ENCODE peak calls at places on chromosomes 7 and 10, in four cellular contexts. F is fibroblast of pulmonary artery, T is progenitor cell of endocrine pancreas, L is HFFc6. A is an unnamed sample.

GRCh38 chr10:8331896-8332729 is 277.6 kb downstream of the GATA3 start:
- DNase-seq in L (no peak), F (peak), T (no peak), A (no peak)

GRCh38 chr7:7148799-7149481 is 33.4 kb upstream of the C1GALT1 start:
- DNase-seq in L (no peak), F (peak), T (no peak), A (no peak)

GRCh38 chr7:18128846-18129245 is 101.2 kb upstream of the PRPS1L1 start:
- DNase-seq in T (no peak), F (no peak), L (no peak), A (no peak)

GRCh38 chr10:48895198-48895720 is 44.4 kb downstream of the LRRC18 start:
- DNase-seq in F (no peak), T (no peak), L (no peak), A (no peak)

GRCh38 chr7:107109955-107110354 is 58.8 kb upstream of the HBP1 start:
- DNase-seq in T (no peak), F (no peak), L (no peak), A (no peak)

GRCh38 chr10:103665439-103665838 is 171.9 kb downstream of the NEURL1 start:
- DNase-seq in T (no peak), L (no peak), F (no peak), A (no peak)

GRCh38 chr7:103446046-103446520 is at the start of gene SLC26A5:
- DNase-seq in F (no peak), T (peak), L (no peak), A (no peak)

GRCh38 chr7:114921636-114922150 is at the start of gene MDFIC:
- DNase-seq in F (no peak), L (no peak), T (no peak), A (no peak)

GRCh38 chr7:98178321-98178720 is 32.9 kb upstream of the BHLHA15 start:
- DNase-seq in L (no peak), T (no peak), F (peak), A (no peak)

GRCh38 chr7:98038731-98039130 is 48.7 kb upstream of the OCM2 start:
- DNase-seq in L (no peak), T (no peak), F (no peak), A (no peak)

GRCh38 chr10:100790761-100791208 is 45.4 kb downstream of the PAX2 start:
- DNase-seq in T (no peak), L (no peak), F (no peak), A (no peak)

GRCh38 chr7:46033592-46033991 is 112.5 kb upstream of the IGFBP3 start:
- DNase-seq in F (no peak), L (no peak), T (no peak), A (no peak)

GRCh38 chr10:125375210-125375609 is 214.8 kb upstream of the CTBP2 start:
- DNase-seq in F (no peak), L (peak), T (no peak), A (no peak)

GRCh38 chr10:117720931-117721826 is 178.6 kb downstream of the EMX2 start:
- DNase-seq in L (no peak), T (no peak), F (no peak), A (no peak)

GRCh38 chr7:124086843-124087242 is 54.0 kb upstream of the TMEM229A start:
- DNase-seq in L (no peak), F (peak), T (no peak), A (no peak)

GRCh38 chr7:134083766-134084487 is 43.2 kb upstream of the LRGUK start:
- DNase-seq in F (no peak), L (peak), T (no peak), A (peak)

GRCh38 chr10:17101257-17101909 is 28.2 kb downstream of the CUBN start:
- DNase-seq in L (no peak), T (no peak), F (no peak), A (no peak)

GRCh38 chr10:85791846-85792532 is 574.6 kb downstream of the GRID1 start:
- DNase-seq in T (no peak), F (peak), L (no peak), A (no peak)

GRCh38 chr10:33116293-33116697 is 158.3 kb upstream of the ITGB1 start:
- DNase-seq in F (peak), T (no peak), L (peak), A (no peak)

GRCh38 chr10:99431190-99431549 is 746 bp upstream of the GOT1 start:
- DNase-seq in F (peak), T (peak), L (peak), A (no peak)

GRCh38 chr7:158602905-158603772 is 15.5 kb upstream of the PTPRN2 start:
- DNase-seq in T (no peak), F (peak), L (no peak), A (no peak)

GRCh38 chr10:3375505-3375904 is 202.9 kb upstream of the PITRM1 start:
- DNase-seq in F (no peak), T (no peak), L (no peak), A (no peak)

GRCh38 chr7:117982071-117983055 is 109.1 kb upstream of the CTTNBP2 start:
- DNase-seq in F (no peak), T (no peak), L (no peak), A (no peak)

GRCh38 chr7:121504478-121504877 is 108.4 kb upstream of the FAM3C start:
- DNase-seq in T (no peak), L (peak), F (peak), A (peak)

GRCh38 chr10:68462536-68462935 is 9.2 kb downstream of the DNA2 start:
- DNase-seq in F (no peak), L (no peak), T (no peak), A (no peak)

A was measured in GM04503.